ENCODE peak calls at places on chromosomes 16 and 17, in four cellular contexts. W is HEK293T, O is body of pancreas, H is A549. S is an unnamed sample.

GRCh38 chr16:88116121-88116900 is 165.1 kb downstream of the BANP start:
- DNase-seq in W (no peak), O (no peak), H (no peak), S (no peak)

GRCh38 chr17:69581061-69581955 is 166.8 kb downstream of the MAP2K6 start:
- DNase-seq in W (no peak), O (no peak), H (no peak), S (no peak)

GRCh38 chr17:60901222-60901621 is 223.6 kb downstream of the BCAS3 start:
- DNase-seq in O (no peak), H (no peak), W (no peak), S (no peak)

GRCh38 chr16:4884209-4884608 is 36.9 kb downstream of the UBN1 start:
- DNase-seq in O (no peak), W (no peak), H (no peak), S (no peak)

GRCh38 chr16:55242667-55243066 is 81.3 kb upstream of the IRX6 start:
- DNase-seq in W (no peak), H (no peak), O (no peak), S (no peak)

GRCh38 chr17:82247175-82247823 is 18.5 kb downstream of the SLC16A3 start:
- DNase-seq in O (no peak), H (no peak), W (no peak), S (no peak)

GRCh38 chr17:69643686-69644085 is 229.2 kb downstream of the MAP2K6 start:
- DNase-seq in O (no peak), W (no peak), H (no peak), S (no peak)

GRCh38 chr17:5122586-5123342 is 6.9 kb downstream of the USP6 start:
- DNase-seq in O (peak; percentile 12), H (no peak), W (no peak), S (peak; percentile 21)

GRCh38 chr17:8163978-8164814 is 1.4 kb upstream of the VAMP2 start:
- DNase-seq in H (peak; percentile 76), W (no peak), O (peak; percentile 81), S (peak; percentile 60)

GRCh38 chr17:64679710-64680216 is 17.7 kb upstream of the SMURF2 start:
- DNase-seq in O (no peak), H (peak; percentile 95), W (no peak), S (no peak)

GRCh38 chr16:87067890-87068289 is 249.3 kb downstream of the C16orf95 start:
- DNase-seq in O (no peak), H (no peak), W (no peak), S (no peak)

GRCh38 chr17:76986318-76986717 is 118.1 kb downstream of the MGAT5B start:
- DNase-seq in H (no peak), O (no peak), W (no peak), S (no peak)